ENCODE peak calls at places on chromosomes 3 and 15, in five cellular contexts. L is H1, H is K562, K is GM12878, A is HepG2. N is an unnamed sample. For H3K4me1, the result is how much of the 10 kb centered on the place peaks cover.

GRCh38 chr3:57158813-57159678 is 6.1 kb downstream of the IL17RD start:
- DNase-seq in L (no peak), H (no peak), K (no peak), A (no peak), N (peak)

GRCh38 chr3:197268319-197268718 is 30.1 kb downstream of the DLG1 start:
- DNase-seq in L (no peak), H (no peak), K (no peak), A (no peak), N (no peak)

GRCh38 chr3:186166036-186166435 is 57.1 kb upstream of the ETV5 start:
- DNase-seq in L (no peak), H (no peak), K (no peak), A (no peak), N (no peak)

GRCh38 chr3:43364494-43364893 is 78.2 kb downstream of the SNRK start:
- DNase-seq in L (no peak), H (no peak), K (no peak), A (no peak), N (no peak)

GRCh38 chr3:7401418-7401817 is 540.5 kb downstream of the GRM7 start:
- DNase-seq in L (no peak), H (no peak), K (no peak), A (no peak), N (no peak)

GRCh38 chr3:183122257-183122932 is 23.1 kb upstream of the MCCC1 start:
- DNase-seq in L (no peak), H (peak), K (no peak), A (peak), N (peak)

GRCh38 chr3:194967126-194968117 is 281.7 kb downstream of the FAM43A start:
- DNase-seq in L (peak), H (no peak), K (no peak), A (no peak), N (no peak)

GRCh38 chr3:79016587-79017380 is 751.0 kb downstream of the ROBO1 start:
- DNase-seq in L (no peak), H (no peak), K (no peak), A (no peak), N (no peak)

GRCh38 chr15:101359365-101359947 is 64.4 kb upstream of the SNRPA1 start:
- DNase-seq in L (peak), H (no peak), K (no peak), A (no peak), N (no peak)

GRCh38 chr3:182182531-182182968 is 470.8 kb downstream of the SOX2 start:
- DNase-seq in L (no peak), H (no peak), K (peak), A (peak), N (no peak)

GRCh38 chr15:31203999-31204398 is 102.5 kb upstream of the TRPM1 start:
- DNase-seq in L (no peak), H (no peak), K (no peak), A (no peak), N (no peak)

GRCh38 chr15:56523521-56523920 is 58.6 kb upstream of the MNS1 start:
- DNase-seq in L (no peak), H (no peak), K (no peak), A (no peak), N (no peak)

GRCh38 chr3:152204218-152204617 is 64.5 kb upstream of the MBNL1 start:
- DNase-seq in L (no peak), H (no peak), K (no peak), A (no peak), N (no peak)

GRCh38 chr3:143928541-143929255 is 42.9 kb upstream of the DIPK2A start:
- DNase-seq in L (no peak), H (no peak), K (no peak), A (no peak), N (no peak)

GRCh38 chr15:80844011-80844732 is 65.0 kb downstream of the CEMIP start:
- DNase-seq in L (no peak), H (no peak), K (no peak), A (peak), N (no peak)

GRCh38 chr15:51119120-51119519 is 24.4 kb upstream of the TNFAIP8L3 start:
- DNase-seq in L (no peak), H (no peak), K (no peak), A (no peak), N (no peak)

GRCh38 chr3:190892328-190893011 is 30.0 kb upstream of the GMNC start:
- DNase-seq in L (no peak), H (no peak), K (no peak), A (no peak), N (peak)

GRCh38 chr3:125043599-125044151 is 12.1 kb downstream of the HEG1 start:
- DNase-seq in L (no peak), H (no peak), K (no peak), A (no peak), N (no peak)

GRCh38 chr3:58419782-58420512 is 13.7 kb downstream of the PDHB start:
- DNase-seq in L (no peak), H (no peak), K (peak), A (no peak), N (no peak)

GRCh38 chr3:28349397-28350000 is 875 bp upstream of the AZI2 start:
- DNase-seq in L (no peak), H (peak), K (no peak), A (no peak), N (no peak)

GRCh38 chr3:103295974-103296570 is 861.3 kb downstream of the ZPLD1 start:
- DNase-seq in L (no peak), H (no peak), K (no peak), A (peak), N (peak)

GRCh38 chr15:79897701-79898113 is 893 bp upstream of the MTHFS start:
- DNase-seq in L (no peak), H (no peak), K (no peak), A (no peak), N (peak)

GRCh38 chr15:60682115-60682514 is 203.2 kb upstream of the ICE2 start:
- DNase-seq in L (no peak), H (no peak), K (no peak), A (no peak), N (no peak)

GRCh38 chr3:78496458-78496857 is 1271.3 kb downstream of the ROBO1 start:
- DNase-seq in L (no peak), H (no peak), K (no peak), A (no peak), N (no peak)

GRCh38 chr15:85579957-85580694 is 199.7 kb downstream of the AKAP13 start:
- DNase-seq in L (no peak), H (no peak), K (no peak), A (no peak), N (no peak)

GRCh38 chr3:126121074-126121473 is 37.1 kb upstream of the SLC41A3 start:
- DNase-seq in L (peak), H (no peak), K (no peak), A (no peak), N (no peak)

GRCh38 chr3:184776916-184777315 is 35.0 kb upstream of the VPS8 start:
- DNase-seq in L (no peak), H (no peak), K (no peak), A (no peak), N (no peak)

GRCh38 chr3:36297195-36297594 is 83.1 kb upstream of the STAC start:
- DNase-seq in L (no peak), H (no peak), K (no peak), A (no peak), N (no peak)

GRCh38 chr15:25850154-25851111 is 12.7 kb downstream of the ATP10A start:
- DNase-seq in L (peak), H (peak), K (peak), A (peak), N (peak)

GRCh38 chr15:25178835-25179672 is 224.3 kb downstream of the SNRPN start:
- DNase-seq in L (peak), H (no peak), K (no peak), A (no peak), N (no peak)

GRCh38 chr3:179513867-179514266 is 48.9 kb upstream of the ACTL6A start:
- DNase-seq in L (no peak), H (no peak), K (no peak), A (no peak), N (no peak)

GRCh38 chr3:36741285-36741684 is 23.1 kb downstream of the DCLK3 start:
- DNase-seq in L (no peak), H (no peak), K (no peak), A (no peak), N (peak)

GRCh38 chr3:136149569-136150136 is 46.5 kb downstream of the MSL2 start:
- DNase-seq in L (no peak), H (no peak), K (no peak), A (no peak), N (no peak)
- TF ChIP-seq CREB1 in L (no peak), H (no peak), K (no peak), A (no peak), N (no peak)

GRCh38 chr15:96353931-96354730 is 23.6 kb downstream of the NR2F2 start:
- DNase-seq in L (peak), H (peak), K (no peak), A (no peak), N (peak)
- TF ChIP-seq CTCF in L (peak), H (no peak), K (peak), A (peak), N (peak)

GRCh38 chr3:12932754-12933153 is 91.4 kb upstream of the RPL32 start:
- DNase-seq in L (no peak), H (no peak), K (no peak), A (no peak), N (no peak)

GRCh38 chr3:12935023-12935860 is 93.9 kb upstream of the RPL32 start:
- DNase-seq in L (no peak), H (peak), K (no peak), A (no peak), N (no peak)

GRCh38 chr3:12934431-12934830 is 93.1 kb upstream of the RPL32 start:
- DNase-seq in L (no peak), H (no peak), K (no peak), A (no peak), N (no peak)

GRCh38 chr3:12932347-12932746 is 91.0 kb upstream of the RPL32 start:
- DNase-seq in L (no peak), H (no peak), K (no peak), A (no peak), N (no peak)

GRCh38 chr3:12933901-12934300 is 92.5 kb upstream of the RPL32 start:
- DNase-seq in L (no peak), H (no peak), K (no peak), A (no peak), N (no peak)
- H3K4me1 ChIP-seq in L (under half), H (under half), K (under half), A (under half), N (under half)

DNA sequence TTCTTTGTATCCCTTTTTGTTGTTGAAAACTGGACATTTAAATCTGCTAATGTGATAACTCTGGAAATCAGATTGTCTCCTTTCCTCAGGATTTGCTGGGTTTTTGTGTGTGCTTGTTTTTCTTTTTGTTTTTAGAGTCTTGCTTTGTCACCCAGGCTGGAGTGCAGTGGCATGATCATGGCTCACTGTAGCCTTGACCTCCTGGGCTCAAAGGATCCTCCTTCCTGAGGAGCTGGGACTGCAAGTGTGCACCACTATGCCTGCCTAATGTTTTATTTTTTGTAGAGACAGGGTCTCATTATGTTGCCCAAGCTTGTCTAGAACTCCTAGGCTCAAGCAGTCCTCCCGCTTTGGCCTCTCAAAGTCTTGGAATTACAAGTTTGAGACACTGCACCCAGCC is 44.6 kb upstream of the IL20RB start:
- DNase-seq in L (no peak), H (no peak), K (no peak), A (no peak), N (no peak)
- TF ChIP-seq CREB1 in L (no peak), H (no peak), K (no peak), A (no peak), N (no peak)

GRCh38 chr3:12831582-12831866 is 9.8 kb downstream of the RPL32 start:
- DNase-seq in L (no peak), H (no peak), K (no peak), A (no peak), N (no peak)

GRCh38 chr3:12830785-12831581 is 10.4 kb downstream of the RPL32 start:
- DNase-seq in L (no peak), H (no peak), K (no peak), A (no peak), N (no peak)

GRCh38 chr3:12829404-12829803 is 12.0 kb downstream of the RPL32 start:
- DNase-seq in L (no peak), H (no peak), K (no peak), A (no peak), N (no peak)

GRCh38 chr3:12828751-12829150 is 12.6 kb downstream of the RPL32 start:
- DNase-seq in L (no peak), H (no peak), K (no peak), A (peak), N (no peak)

DNA sequence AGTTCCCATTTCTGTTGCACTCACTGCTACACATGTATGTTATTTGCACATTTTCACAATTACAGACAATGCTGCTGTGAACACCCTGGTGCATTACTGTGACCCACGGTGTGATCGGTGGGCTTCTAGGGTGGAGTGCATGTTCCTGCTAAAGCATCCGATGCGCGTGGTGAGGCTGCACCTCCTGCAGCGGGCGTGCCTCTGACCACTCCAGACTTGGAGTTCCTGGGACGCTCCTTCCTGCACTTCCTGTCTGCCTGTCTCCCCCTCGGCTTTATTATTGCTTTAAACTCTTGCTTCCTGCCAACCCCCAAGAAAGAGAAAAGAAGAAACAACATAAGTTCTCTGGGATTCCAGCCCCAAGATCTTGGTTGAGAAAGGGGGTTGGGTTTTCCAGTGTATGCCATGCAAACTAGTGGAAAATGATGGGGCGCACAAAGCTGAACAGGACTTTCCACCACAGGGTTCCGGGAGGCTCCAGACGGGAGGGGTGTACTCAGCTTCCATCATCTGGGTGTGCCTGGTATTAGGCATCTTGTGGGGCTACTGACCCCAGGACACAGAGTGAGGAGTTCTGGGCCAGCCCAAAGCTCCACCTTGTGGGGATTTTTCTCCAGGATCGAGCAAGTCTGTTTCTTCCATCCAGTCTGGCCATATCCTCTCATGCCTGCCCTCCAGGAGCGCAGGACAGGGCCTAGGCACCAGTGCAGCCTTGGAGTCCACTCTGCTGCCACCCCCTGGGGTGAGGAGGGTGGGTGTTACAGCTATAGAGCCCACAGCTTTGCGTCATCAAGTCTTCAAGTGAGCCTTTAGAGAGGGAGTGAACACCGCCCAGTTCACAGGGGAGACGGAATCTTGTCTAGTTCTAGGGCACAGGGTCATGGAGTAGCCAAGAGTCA is 11.2 kb downstream of the RPL32 start:
- DNase-seq in L (no peak), H (no peak), K (no peak), A (no peak), N (peak)
- TF ChIP-seq CTCF in L (peak), H (no peak), K (no peak), A (no peak), N (no peak)

GRCh38 chr3:16236856-16237393 is 27.8 kb downstream of the DPH3 start:
- DNase-seq in L (no peak), H (no peak), K (no peak), A (no peak), N (no peak)
- H3K4me1 ChIP-seq in L (under half), H (under half), K (under half), A (under half), N (under half)

GRCh38 chr15:37096878-37097568 is 3.3 kb downstream of the MEIS2 start:
- DNase-seq in L (no peak), H (peak), K (no peak), A (no peak), N (no peak)

GRCh38 chr15:37098468-37099320 is 1.7 kb downstream of the MEIS2 start:
- DNase-seq in L (no peak), H (peak), K (no peak), A (no peak), N (peak)

GRCh38 chr15:37095197-37095992 is 5.0 kb downstream of the MEIS2 start:
- DNase-seq in L (peak), H (no peak), K (no peak), A (no peak), N (peak)

GRCh38 chr15:37094542-37095196 is 5.7 kb downstream of the MEIS2 start:
- DNase-seq in L (no peak), H (no peak), K (no peak), A (no peak), N (no peak)

DNA sequence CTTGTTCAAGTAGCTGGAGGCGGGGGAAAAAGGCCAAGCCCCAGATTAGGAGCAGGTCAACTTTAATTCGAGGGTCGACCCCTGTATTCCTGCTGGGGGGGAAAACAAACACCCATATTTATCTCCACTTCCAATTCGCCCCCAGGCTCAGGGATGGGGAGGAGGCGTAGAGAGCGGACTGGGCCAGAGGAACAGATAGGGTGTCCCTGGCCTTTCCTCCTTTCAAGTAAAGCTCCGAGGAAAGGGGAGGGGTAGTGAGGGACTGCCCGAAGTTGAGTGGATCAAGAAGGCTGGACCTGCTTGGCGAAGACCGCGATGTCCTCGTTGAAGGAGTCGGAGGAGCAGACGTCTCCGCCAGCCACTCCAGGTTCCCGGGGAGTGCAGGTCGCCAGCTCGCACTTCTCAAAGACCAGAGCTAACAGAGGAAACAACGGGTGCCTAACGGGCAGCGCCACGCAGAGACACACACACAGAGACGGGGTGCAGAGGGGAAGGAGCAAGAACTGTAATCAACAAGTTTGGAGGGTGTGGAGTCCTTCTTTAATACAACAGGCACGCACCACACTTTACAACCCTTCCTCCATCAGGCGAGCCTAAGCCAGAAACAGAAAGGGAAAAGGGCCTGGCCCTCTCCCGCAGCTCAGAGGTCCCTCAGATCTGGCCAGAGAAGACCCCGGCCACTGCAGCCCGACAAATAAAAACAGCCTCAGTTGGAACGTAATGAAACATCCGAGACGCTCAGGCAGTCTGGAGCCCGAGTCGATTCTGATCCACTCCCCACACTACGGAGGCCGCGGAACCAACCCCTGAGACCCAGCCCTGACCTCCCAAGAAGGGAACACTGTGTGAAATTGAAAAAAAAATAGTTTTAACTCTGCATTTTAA is 4.1 kb downstream of the MEIS2 start:
- DNase-seq in L (peak), H (no peak), K (no peak), A (no peak), N (peak)
- TF ChIP-seq CREB1 in L (no peak), H (no peak), K (no peak), A (no peak), N (no peak)